ENCODE peak calls at places on chromosomes 13 and 19, in seven cellular contexts. C is HCT116, P is H1, A is K562, R is SK-N-SH, L is HepG2, W is GM12878. T is an unnamed sample.

GRCh38 chr19:23699521-23699860 is 12.5 kb upstream of the ZNF675 start:
- DNase-seq in C (no peak), P (no peak), A (no peak), R (peak; percentile 37), L (no peak), W (no peak), T (peak; percentile 64)

GRCh38 chr19:42440357-42441046 is 2.2 kb downstream of the CXCL17 start:
- DNase-seq in C (peak; percentile 42), P (no peak), A (peak; percentile 81), R (peak; percentile 59), L (peak; percentile 57), W (no peak), T (no peak)

GRCh38 chr13:97141564-97142005 is 80.5 kb upstream of the MBNL2 start:
- DNase-seq in C (peak; percentile 90), P (peak; percentile 29), A (peak; percentile 71), R (no peak), L (peak; percentile 96), W (peak; percentile 23), T (peak; percentile 92)

GRCh38 chr19:38838208-38838985 is 6.8 kb upstream of the ECH1 start:
- DNase-seq in C (peak; percentile 46), P (no peak), A (no peak), R (no peak), L (no peak), W (no peak), T (peak; percentile 68)

GRCh38 chr19:35248310-35249145 is at the start of gene LSR:
- DNase-seq in C (peak; percentile 94), P (peak; percentile 88), A (peak; percentile 97), R (no peak), L (peak; percentile 89), W (peak; percentile 70), T (peak; percentile 97)

GRCh38 chr19:31326329-31327028 is 22.8 kb downstream of the TSHZ3 start:
- DNase-seq in C (no peak), P (no peak), A (no peak), R (no peak), L (no peak), W (no peak), T (no peak)

GRCh38 chr19:30393729-30394480 is 21.7 kb downstream of the ZNF536 start:
- DNase-seq in C (no peak), P (no peak), A (no peak), R (no peak), L (no peak), W (no peak), T (no peak)

GRCh38 chr19:32018014-32018413 is 327.4 kb upstream of the ZNF507 start:
- DNase-seq in C (no peak), P (no peak), A (no peak), R (no peak), L (no peak), W (no peak), T (no peak)

GRCh38 chr13:24075137-24075975 is 85.2 kb upstream of the SPATA13 start:
- DNase-seq in C (no peak), P (no peak), A (no peak), R (no peak), L (peak; percentile 16), W (no peak), T (no peak)

GRCh38 chr13:84479656-84480055 is 597.4 kb upstream of the SLITRK1 start:
- DNase-seq in C (peak; percentile 21), P (no peak), A (no peak), R (no peak), L (no peak), W (no peak), T (no peak)

GRCh38 chr19:18762125-18763023 is 28.7 kb downstream of the COMP start:
- DNase-seq in C (peak; percentile 26), P (no peak), A (no peak), R (peak; percentile 82), L (peak; percentile 63), W (no peak), T (peak; percentile 92)

GRCh38 chr13:112740502-112741131 is 50.8 kb downstream of the ATP11A start:
- DNase-seq in C (no peak), P (no peak), A (peak; percentile 34), R (no peak), L (no peak), W (no peak), T (no peak)

GRCh38 chr19:53553865-53554791 is 16.2 kb downstream of the ZNF331 start:
- DNase-seq in C (no peak), P (no peak), A (no peak), R (peak; percentile 89), L (no peak), W (peak; percentile 63), T (no peak)

GRCh38 chr19:19406878-19407639 is 1.6 kb downstream of the GATAD2A start:
- DNase-seq in C (no peak), P (no peak), A (no peak), R (no peak), L (peak; percentile 42), W (no peak), T (peak; percentile 71)

GRCh38 chr13:33349996-33350826 is 64.7 kb upstream of the STARD13 start:
- DNase-seq in C (no peak), P (no peak), A (no peak), R (peak; percentile 79), L (no peak), W (no peak), T (no peak)

GRCh38 chr19:51887522-51888498 is at the start of gene ZNF577:
- DNase-seq in C (no peak), P (peak; percentile 89), A (no peak), R (peak; percentile 67), L (no peak), W (no peak), T (no peak)

GRCh38 chr19:43777163-43777700 is 3.5 kb downstream of the KCNN4 start:
- DNase-seq in C (no peak), P (no peak), A (peak; percentile 79), R (peak; percentile 69), L (no peak), W (no peak), T (no peak)

GRCh38 chr13:112416647-112417046 is 40.5 kb downstream of the SPACA7 start:
- DNase-seq in C (no peak), P (no peak), A (no peak), R (no peak), L (no peak), W (no peak), T (no peak)

GRCh38 chr13:92821324-92821723 is 405.3 kb upstream of the GPC6 start:
- DNase-seq in C (no peak), P (no peak), A (no peak), R (no peak), L (no peak), W (no peak), T (no peak)

GRCh38 chr13:37956536-37956935 is 87.0 kb upstream of the TRPC4 start:
- DNase-seq in C (no peak), P (no peak), A (no peak), R (no peak), L (no peak), W (no peak), T (no peak)

GRCh38 chr19:42017040-42017439 is 23.0 kb upstream of the ATP1A3 start:
- DNase-seq in C (no peak), P (no peak), A (no peak), R (no peak), L (no peak), W (no peak), T (no peak)

GRCh38 chr13:93290503-93290902 is 63.9 kb downstream of the GPC6 start:
- DNase-seq in C (no peak), P (no peak), A (no peak), R (no peak), L (no peak), W (no peak), T (no peak)

GRCh38 chr19:42272989-42273406 is 3.9 kb downstream of the CIC start:
- DNase-seq in C (no peak), P (no peak), A (no peak), R (no peak), L (no peak), W (no peak), T (no peak)

GRCh38 chr19:33962161-33962560 is 165.5 kb downstream of the KCTD15 start:
- DNase-seq in C (no peak), P (no peak), A (no peak), R (no peak), L (no peak), W (no peak), T (no peak)

GRCh38 chr13:66714795-66715194 is 515.3 kb downstream of the PCDH9 start:
- DNase-seq in C (no peak), P (no peak), A (no peak), R (no peak), L (no peak), W (no peak), T (no peak)

GRCh38 chr13:111202745-111203144 is 87.6 kb downstream of the ARHGEF7 start:
- DNase-seq in C (peak; percentile 6), P (no peak), A (peak; percentile 45), R (peak; percentile 69), L (no peak), W (no peak), T (peak; percentile 71)
- TF ChIP-seq JUND in C (no peak), P (no peak), A (no peak), R (no peak), L (no peak), W (no peak), T (no peak)

DNA sequence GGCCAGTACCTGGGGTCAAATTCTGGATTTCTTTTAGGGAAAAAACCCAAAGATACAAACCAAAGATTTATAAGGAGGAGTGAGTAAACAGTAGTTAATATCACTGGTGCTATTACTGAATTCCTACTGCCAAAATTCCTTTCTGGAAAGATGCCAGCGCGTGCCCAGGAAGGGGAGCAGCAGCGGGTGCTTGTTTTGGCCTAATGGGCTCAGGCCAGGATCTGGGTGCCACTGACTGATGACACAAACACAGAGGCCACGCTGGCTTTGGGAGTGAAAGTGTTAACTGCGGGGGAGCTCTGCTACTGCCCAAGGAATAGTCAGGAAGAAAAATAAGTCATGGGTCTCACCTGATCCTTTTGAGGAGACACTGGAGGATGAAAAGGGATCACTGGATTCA is 61.2 kb downstream of the KLF2 start:
- DNase-seq in C (no peak), P (no peak), A (no peak), R (no peak), L (no peak), W (no peak), T (no peak)
- TF ChIP-seq JUND in C (no peak), P (no peak), A (no peak), R (no peak), L (no peak), W (no peak), T (no peak)

GRCh38 chr13:73075546-73075945 is 16.7 kb downstream of the KLF5 start:
- DNase-seq in C (no peak), P (no peak), A (no peak), R (no peak), L (no peak), W (no peak), T (no peak)

GRCh38 chr13:73073050-73073449 is 14.2 kb downstream of the KLF5 start:
- DNase-seq in C (no peak), P (no peak), A (no peak), R (no peak), L (no peak), W (no peak), T (no peak)

GRCh38 chr13:73077867-73078266 is 19.1 kb downstream of the KLF5 start:
- DNase-seq in C (no peak), P (no peak), A (no peak), R (no peak), L (no peak), W (no peak), T (no peak)

GRCh38 chr13:73074101-73074500 is 15.3 kb downstream of the KLF5 start:
- DNase-seq in C (no peak), P (no peak), A (no peak), R (no peak), L (no peak), W (no peak), T (no peak)

GRCh38 chr13:73076013-73076412 is 17.2 kb downstream of the KLF5 start:
- DNase-seq in C (no peak), P (no peak), A (no peak), R (no peak), L (no peak), W (no peak), T (no peak)
- TF ChIP-seq JUND in C (no peak), P (no peak), A (no peak), R (no peak), L (no peak), W (no peak), T (no peak)

GRCh38 chr19:45771331-45771933 is 2.4 kb upstream of the SIX5 start:
- DNase-seq in C (no peak), P (no peak), A (no peak), R (no peak), L (no peak), W (no peak), T (no peak)
- TF ChIP-seq JUND in C (no peak), P (no peak), A (no peak), R (no peak), L (no peak), W (no peak), T (no peak)

T was measured in T47D.